ENCODE peak calls at places on chromosome 22, in eight cellular contexts. One of them, this sample, is unnamed.

GRCh38 chr22:46578824-46579561 is 41.2 kb upstream of the GRAMD4 start:
- DNase-seq in kidney: peak
- DNase-seq in stomach: peak
- DNase-seq in RWPE2: peak
- DNase-seq in H1: no peak
- DNase-seq in heart left ventricle: peak
- DNase-seq in MM.1S: no peak
- DNase-seq in GM12878: no peak
- DNase-seq in this sample: no peak

GRCh38 chr22:46058591-46059519 is 81.9 kb upstream of the WNT7B start:
- DNase-seq in kidney: peak
- DNase-seq in stomach: peak
- DNase-seq in RWPE2: no peak
- DNase-seq in H1: no peak
- DNase-seq in heart left ventricle: no peak
- DNase-seq in MM.1S: no peak
- DNase-seq in GM12878: no peak
- DNase-seq in this sample: no peak

GRCh38 chr22:38041760-38042584 is 15.2 kb upstream of the PICK1 start:
- DNase-seq in kidney: no peak
- DNase-seq in stomach: no peak
- DNase-seq in RWPE2: no peak
- DNase-seq in H1: no peak
- DNase-seq in heart left ventricle: peak
- DNase-seq in MM.1S: no peak
- DNase-seq in GM12878: no peak
- DNase-seq in this sample: no peak

GRCh38 chr22:32920032-32920628 is 118.6 kb downstream of the TIMP3 start:
- DNase-seq in kidney: no peak
- DNase-seq in stomach: no peak
- DNase-seq in RWPE2: no peak
- DNase-seq in H1: no peak
- DNase-seq in heart left ventricle: no peak
- DNase-seq in MM.1S: no peak
- DNase-seq in GM12878: no peak
- DNase-seq in this sample: no peak

GRCh38 chr22:33886696-33887095 is 33.6 kb downstream of the LARGE1 start:
- DNase-seq in kidney: no peak
- DNase-seq in stomach: no peak
- DNase-seq in RWPE2: no peak
- DNase-seq in H1: no peak
- DNase-seq in heart left ventricle: no peak
- DNase-seq in MM.1S: no peak
- DNase-seq in GM12878: no peak
- DNase-seq in this sample: no peak

GRCh38 chr22:39368402-39368801 is 18.6 kb downstream of the SYNGR1 start:
- DNase-seq in kidney: no peak
- DNase-seq in stomach: no peak
- DNase-seq in RWPE2: no peak
- DNase-seq in H1: no peak
- DNase-seq in heart left ventricle: no peak
- DNase-seq in MM.1S: no peak
- DNase-seq in GM12878: no peak
- DNase-seq in this sample: no peak

GRCh38 chr22:25853902-25854301 is 111.9 kb downstream of the MYO18B start:
- DNase-seq in kidney: no peak
- DNase-seq in stomach: no peak
- DNase-seq in RWPE2: no peak
- DNase-seq in H1: no peak
- DNase-seq in heart left ventricle: no peak
- DNase-seq in MM.1S: no peak
- DNase-seq in GM12878: no peak
- DNase-seq in this sample: peak

GRCh38 chr22:50115693-50116092 is 25.9 kb downstream of the MOV10L1 start:
- DNase-seq in kidney: peak
- DNase-seq in stomach: no peak
- DNase-seq in RWPE2: no peak
- DNase-seq in H1: no peak
- DNase-seq in heart left ventricle: no peak
- DNase-seq in MM.1S: no peak
- DNase-seq in GM12878: no peak
- DNase-seq in this sample: no peak

GRCh38 chr22:26597026-26597425 is 7.1 kb upstream of the TPST2 start:
- DNase-seq in kidney: no peak
- DNase-seq in stomach: no peak
- DNase-seq in RWPE2: no peak
- DNase-seq in H1: no peak
- DNase-seq in heart left ventricle: no peak
- DNase-seq in MM.1S: no peak
- DNase-seq in GM12878: no peak
- DNase-seq in this sample: no peak

GRCh38 chr22:38230108-38230825 is 28.5 kb downstream of the MAFF start:
- DNase-seq in kidney: no peak
- DNase-seq in stomach: peak
- DNase-seq in RWPE2: no peak
- DNase-seq in H1: no peak
- DNase-seq in heart left ventricle: no peak
- DNase-seq in MM.1S: no peak
- DNase-seq in GM12878: no peak
- DNase-seq in this sample: peak

GRCh38 chr22:44019416-44019815 is 4.7 kb upstream of the PARVB start:
- DNase-seq in kidney: no peak
- DNase-seq in stomach: no peak
- DNase-seq in RWPE2: no peak
- DNase-seq in H1: no peak
- DNase-seq in heart left ventricle: no peak
- DNase-seq in MM.1S: no peak
- DNase-seq in GM12878: no peak
- DNase-seq in this sample: no peak

GRCh38 chr22:33487041-33487716 is 429.0 kb upstream of the SYN3 start:
- DNase-seq in kidney: no peak
- DNase-seq in stomach: no peak
- DNase-seq in RWPE2: no peak
- DNase-seq in H1: no peak
- DNase-seq in heart left ventricle: no peak
- DNase-seq in MM.1S: no peak
- DNase-seq in GM12878: no peak
- DNase-seq in this sample: no peak

GRCh38 chr22:33467718-33468117 is 409.5 kb upstream of the SYN3 start:
- DNase-seq in kidney: no peak
- DNase-seq in stomach: no peak
- DNase-seq in RWPE2: no peak
- DNase-seq in H1: no peak
- DNase-seq in heart left ventricle: no peak
- DNase-seq in MM.1S: no peak
- DNase-seq in GM12878: no peak
- DNase-seq in this sample: no peak

GRCh38 chr22:29290061-29290460 is 16.4 kb upstream of the GAS2L1 start:
- DNase-seq in kidney: no peak
- DNase-seq in stomach: no peak
- DNase-seq in RWPE2: no peak
- DNase-seq in H1: no peak
- DNase-seq in heart left ventricle: no peak
- DNase-seq in MM.1S: no peak
- DNase-seq in GM12878: no peak
- DNase-seq in this sample: no peak

DNA sequence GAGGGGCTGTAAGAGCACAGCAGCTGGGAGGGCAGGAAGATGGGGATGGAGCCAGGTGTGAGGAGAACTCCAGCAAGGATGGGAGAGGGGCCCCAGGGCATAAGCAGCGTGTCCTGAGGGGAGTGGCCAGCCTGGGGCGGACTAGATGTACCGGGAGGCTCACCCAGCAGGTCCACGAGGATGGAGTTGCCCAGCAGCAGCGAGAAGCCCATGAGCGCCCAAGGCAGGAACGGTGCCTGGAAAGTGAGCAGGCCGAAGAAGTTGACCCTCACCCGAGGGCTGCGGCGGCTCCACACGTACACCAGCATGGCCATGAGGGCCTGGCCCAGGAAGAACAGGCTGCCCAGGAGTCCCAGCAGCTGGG is 1.3 kb downstream of the DERL3 start:
- DNase-seq in kidney: peak
- DNase-seq in stomach: no peak
- DNase-seq in RWPE2: no peak
- DNase-seq in H1: no peak
- DNase-seq in heart left ventricle: no peak
- DNase-seq in MM.1S: no peak
- DNase-seq in GM12878: no peak
- DNase-seq in this sample: no peak
- H3K27ac ChIP-seq in kidney: no peak
- H3K27ac ChIP-seq in stomach: peak
- H3K27ac ChIP-seq in RWPE2: no peak
- H3K27ac ChIP-seq in H1: no peak
- H3K27ac ChIP-seq in heart left ventricle: peak
- H3K27ac ChIP-seq in MM.1S: peak
- H3K27ac ChIP-seq in GM12878: peak
- H3K27ac ChIP-seq in this sample: peak

DNA sequence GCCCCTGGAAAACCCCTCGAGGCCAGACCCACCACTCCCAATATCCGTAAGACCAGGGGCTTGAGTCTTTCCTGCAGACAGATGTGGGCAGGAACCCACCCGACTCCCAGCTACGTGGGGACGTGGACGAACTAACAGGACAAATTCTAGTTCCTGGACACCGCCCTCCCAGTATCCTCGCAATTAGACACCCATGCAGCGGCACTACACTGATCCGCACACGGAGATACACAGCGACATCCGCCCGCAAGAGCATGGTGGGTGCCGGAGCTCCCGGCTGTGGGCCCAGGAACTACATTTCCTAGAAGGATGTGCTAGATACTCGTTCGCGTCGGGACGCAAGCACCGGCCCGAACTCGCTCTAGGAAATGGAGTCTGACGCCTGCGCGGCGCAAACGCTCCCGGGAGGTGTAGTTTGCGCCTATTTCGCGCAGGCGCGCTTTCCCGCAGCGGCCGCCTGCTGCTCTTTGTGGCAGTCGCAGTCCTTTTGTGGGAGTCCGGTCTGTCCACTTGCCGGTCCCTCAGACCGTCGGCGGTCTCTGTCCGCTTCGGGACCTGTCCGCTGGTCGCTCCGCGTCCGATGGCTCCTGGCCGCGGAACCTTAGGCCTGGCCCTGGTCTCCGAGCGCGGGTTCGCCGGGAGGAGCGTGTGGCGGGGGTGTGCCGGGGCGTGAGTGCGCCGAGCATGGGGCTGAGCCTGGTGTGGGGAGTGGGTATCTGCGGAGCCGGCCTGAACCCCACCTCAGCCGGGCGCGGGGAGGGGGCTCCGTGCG is at the start of gene ZNF74:
- DNase-seq in kidney: peak
- DNase-seq in stomach: peak
- DNase-seq in RWPE2: no peak
- DNase-seq in H1: peak
- DNase-seq in heart left ventricle: peak
- DNase-seq in MM.1S: peak
- DNase-seq in GM12878: peak
- DNase-seq in this sample: no peak
- TF ChIP-seq CTCF in kidney: no peak
- TF ChIP-seq CTCF in stomach: no peak
- TF ChIP-seq CTCF in RWPE2: no peak
- TF ChIP-seq CTCF in H1: no peak
- TF ChIP-seq CTCF in heart left ventricle: no peak
- TF ChIP-seq CTCF in MM.1S: no peak
- TF ChIP-seq CTCF in GM12878: no peak
- TF ChIP-seq CTCF in this sample: no peak

GRCh38 chr22:22398530-22399327 is 109.8 kb downstream of the ZNF280B start:
- DNase-seq in kidney: no peak
- DNase-seq in stomach: no peak
- DNase-seq in RWPE2: no peak
- DNase-seq in H1: no peak
- DNase-seq in heart left ventricle: no peak
- DNase-seq in MM.1S: no peak
- DNase-seq in GM12878: no peak
- DNase-seq in this sample: no peak
- H3K27ac ChIP-seq in kidney: no peak
- H3K27ac ChIP-seq in stomach: no peak
- H3K27ac ChIP-seq in RWPE2: no peak
- H3K27ac ChIP-seq in H1: no peak
- H3K27ac ChIP-seq in heart left ventricle: no peak
- H3K27ac ChIP-seq in MM.1S: no peak
- H3K27ac ChIP-seq in GM12878: no peak
- H3K27ac ChIP-seq in this sample: no peak

DNA sequence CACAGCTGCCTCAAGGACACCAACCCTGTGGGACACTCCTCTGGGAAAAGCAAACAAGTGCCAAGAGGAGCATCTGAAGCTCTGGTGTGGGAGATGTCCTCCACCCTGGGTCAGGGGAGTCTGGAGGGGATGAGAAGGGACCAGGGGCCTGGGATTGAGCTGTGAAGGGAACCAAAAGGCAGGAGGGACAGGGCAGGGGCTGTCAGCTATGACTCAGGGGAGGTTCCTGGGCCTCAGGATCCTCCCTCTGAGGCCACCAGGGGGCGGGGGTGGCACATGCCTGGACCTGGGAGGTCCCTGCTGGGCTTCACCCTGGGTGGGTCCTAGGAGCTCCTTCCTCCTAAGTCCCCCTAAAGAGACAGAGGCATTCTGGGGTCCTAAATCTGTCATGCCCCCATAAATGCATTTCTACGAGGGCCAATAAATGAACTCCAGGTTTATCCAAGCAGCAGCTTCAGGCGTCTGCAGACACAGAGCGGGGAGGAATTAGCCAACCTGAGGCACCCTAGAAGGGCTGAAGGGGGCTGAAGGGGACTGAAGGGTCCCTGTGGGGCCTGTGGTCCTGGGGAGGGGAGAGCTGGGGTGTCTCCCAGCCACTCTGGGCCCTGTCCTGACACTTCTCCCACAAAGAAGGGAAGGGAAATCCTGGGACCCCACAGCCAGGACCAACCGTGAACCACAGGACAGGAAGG is 31.9 kb upstream of the IGLL5 start:
- DNase-seq in kidney: no peak
- DNase-seq in stomach: no peak
- DNase-seq in RWPE2: no peak
- DNase-seq in H1: peak
- DNase-seq in heart left ventricle: no peak
- DNase-seq in MM.1S: peak
- DNase-seq in GM12878: no peak
- DNase-seq in this sample: peak
- TF ChIP-seq CTCF in kidney: no peak
- TF ChIP-seq CTCF in stomach: no peak
- TF ChIP-seq CTCF in RWPE2: peak
- TF ChIP-seq CTCF in H1: peak
- TF ChIP-seq CTCF in heart left ventricle: no peak
- TF ChIP-seq CTCF in MM.1S: peak
- TF ChIP-seq CTCF in GM12878: peak
- TF ChIP-seq CTCF in this sample: peak

DNA sequence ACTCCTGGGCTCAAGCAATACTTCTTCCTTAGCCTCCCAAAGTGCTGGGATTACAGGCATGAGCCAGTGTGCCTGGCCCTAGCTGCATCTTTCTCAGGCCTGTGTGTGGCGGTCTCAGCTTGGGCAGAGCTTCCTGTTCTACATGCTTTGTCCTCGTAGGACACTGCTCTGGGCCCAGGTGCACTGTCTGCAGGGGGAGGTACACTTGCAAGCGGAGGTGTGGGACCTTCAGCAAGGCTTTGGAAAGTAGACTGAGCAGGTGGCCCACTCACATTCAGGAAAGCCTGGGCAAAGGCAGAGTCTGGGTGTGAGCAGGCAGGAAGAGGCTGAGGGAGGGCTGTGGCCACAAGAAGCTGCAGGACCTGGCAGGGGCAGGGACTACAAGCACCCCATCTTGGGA is 33.6 kb upstream of the SUSD2 start:
- DNase-seq in kidney: no peak
- DNase-seq in stomach: no peak
- DNase-seq in RWPE2: no peak
- DNase-seq in H1: no peak
- DNase-seq in heart left ventricle: no peak
- DNase-seq in MM.1S: peak
- DNase-seq in GM12878: no peak
- DNase-seq in this sample: peak
- H3K27ac ChIP-seq in kidney: peak
- H3K27ac ChIP-seq in stomach: peak
- H3K27ac ChIP-seq in RWPE2: no peak
- H3K27ac ChIP-seq in H1: no peak
- H3K27ac ChIP-seq in heart left ventricle: peak
- H3K27ac ChIP-seq in MM.1S: peak
- H3K27ac ChIP-seq in GM12878: no peak
- H3K27ac ChIP-seq in this sample: no peak